ENCODE peak calls at places on chromosome 3, in seven cellular contexts. J, L, E, B, T, U and O are unnamed samples.

GRCh38 chr3:119073258-119074001 is 38.8 kb upstream of the IGSF11 start:
- DNase-seq in J (no peak), L (no peak), E (no peak), B (no peak), T (no peak), U (no peak), O (no peak)

GRCh38 chr3:48504051-48504946 is at the start of gene SHISA5:
- DNase-seq in J (peak; percentile 82), L (peak; percentile 42), E (peak; percentile 61), B (peak; percentile 13), T (peak; percentile 71), U (peak; percentile 30), O (peak; percentile 60)

GRCh38 chr3:4376499-4376898 is 73.3 kb downstream of the SETMAR start:
- DNase-seq in J (peak; percentile 9), L (no peak), E (no peak), B (no peak), T (peak; percentile 51), U (no peak), O (no peak)

GRCh38 chr3:112653881-112654300 is 12.9 kb upstream of the CCDC80 start:
- DNase-seq in J (peak; percentile 93), L (no peak), E (no peak), B (no peak), T (peak; percentile 93), U (no peak), O (no peak)

GRCh38 chr3:62587579-62588031 is 214.3 kb upstream of the FEZF2 start:
- DNase-seq in J (peak; percentile 58), L (no peak), E (no peak), B (no peak), T (peak; percentile 100), U (no peak), O (no peak)

GRCh38 chr3:87350367-87351199 is 74.2 kb upstream of the POU1F1 start:
- DNase-seq in J (peak; percentile 71), L (peak; percentile 50), E (peak; percentile 55), B (no peak), T (peak; percentile 49), U (no peak), O (peak; percentile 77)

GRCh38 chr3:46312996-46313395 is 40.9 kb upstream of the CCR2 start:
- DNase-seq in J (peak; percentile 28), L (no peak), E (no peak), B (no peak), T (peak; percentile 45), U (no peak), O (peak; percentile 78)

GRCh38 chr3:183158552-183159006 is 4.0 kb downstream of the LAMP3 start:
- DNase-seq in J (no peak), L (no peak), E (peak; percentile 75), B (peak; percentile 13), T (peak; percentile 69), U (no peak), O (peak; percentile 3)

GRCh38 chr3:129021140-129021551 is 20.0 kb downstream of the EFCC1 start:
- DNase-seq in J (peak; percentile 41), L (no peak), E (no peak), B (no peak), T (peak; percentile 52), U (no peak), O (no peak)

GRCh38 chr3:24264748-24265158 is 229.9 kb downstream of the THRB start:
- DNase-seq in J (peak; percentile 65), L (peak; percentile 43), E (peak; percentile 62), B (no peak), T (peak; percentile 65), U (no peak), O (peak; percentile 73)

GRCh38 chr3:150078983-150079739 is 108.5 kb upstream of the PFN2 start:
- DNase-seq in J (peak; percentile 87), L (peak; percentile 43), E (no peak), B (no peak), T (peak; percentile 93), U (no peak), O (no peak)

GRCh38 chr3:174223042-174223441 is 636.1 kb upstream of the NAALADL2 start:
- DNase-seq in J (peak; percentile 5), L (no peak), E (no peak), B (no peak), T (no peak), U (no peak), O (no peak)

GRCh38 chr3:25429441-25429907 is 1.4 kb downstream of the RARB start:
- DNase-seq in J (peak; percentile 16), L (no peak), E (no peak), B (no peak), T (no peak), U (no peak), O (no peak)

GRCh38 chr3:187770224-187770623 is 25.0 kb upstream of the BCL6 start:
- DNase-seq in J (no peak), L (peak; percentile 66), E (no peak), B (no peak), T (no peak), U (no peak), O (no peak)

GRCh38 chr3:15110201-15110600 is 11.3 kb upstream of the RBSN start:
- DNase-seq in J (no peak), L (no peak), E (no peak), B (no peak), T (peak; percentile 25), U (no peak), O (no peak)

GRCh38 chr3:45269952-45270351 is 43.9 kb upstream of the TMEM158 start:
- DNase-seq in J (no peak), L (no peak), E (peak; percentile 3), B (no peak), T (peak; percentile 23), U (no peak), O (peak; percentile 34)

GRCh38 chr3:72439321-72440183 is 408.7 kb downstream of the SHQ1 start:
- DNase-seq in J (no peak), L (no peak), E (no peak), B (no peak), T (no peak), U (no peak), O (no peak)

GRCh38 chr3:35965908-35966307 is 326.6 kb downstream of the ARPP21 start:
- DNase-seq in J (peak; percentile 81), L (peak; percentile 43), E (peak; percentile 53), B (no peak), T (peak; percentile 55), U (no peak), O (peak; percentile 65)

GRCh38 chr3:132721479-132722164 is 587 bp downstream of the NPHP3 start:
- DNase-seq in J (peak; percentile 60), L (peak; percentile 71), E (peak; percentile 86), B (no peak), T (peak; percentile 62), U (no peak), O (peak; percentile 77)

GRCh38 chr3:129081503-129081902 is 20.9 kb downstream of the GP9 start:
- DNase-seq in J (no peak), L (no peak), E (no peak), B (no peak), T (no peak), U (no peak), O (no peak)

GRCh38 chr3:160448845-160449659 is 534 bp downstream of the TRIM59 start:
- DNase-seq in J (peak; percentile 46), L (peak; percentile 81), E (no peak), B (no peak), T (peak; percentile 51), U (no peak), O (peak; percentile 59)

GRCh38 chr3:134308350-134308891 is 57.8 kb upstream of the RYK start:
- DNase-seq in J (peak; percentile 97), L (peak; percentile 74), E (peak; percentile 93), B (peak; percentile 21), T (peak; percentile 85), U (peak; percentile 57), O (peak; percentile 82)

GRCh38 chr3:137012097-137012501 is 54.3 kb downstream of the IL20RB start:
- DNase-seq in J (peak; percentile 55), L (no peak), E (peak; percentile 37), B (no peak), T (peak; percentile 83), U (no peak), O (no peak)

GRCh38 chr3:58052373-58053273 is 44.4 kb downstream of the FLNB start:
- DNase-seq in J (peak; percentile 98), L (no peak), E (peak; percentile 75), B (no peak), T (peak; percentile 97), U (no peak), O (peak; percentile 90)

GRCh38 chr3:57890874-57891273 is 117.3 kb upstream of the FLNB start:
- DNase-seq in J (peak; percentile 36), L (no peak), E (no peak), B (no peak), T (no peak), U (no peak), O (no peak)

GRCh38 chr3:70981252-70981933 is 602.1 kb downstream of the FOXP1 start:
- DNase-seq in J (no peak), L (no peak), E (peak; percentile 53), B (no peak), T (no peak), U (no peak), O (no peak)

GRCh38 chr3:196537319-196537984 is 22.3 kb upstream of the SMCO1 start:
- DNase-seq in J (peak; percentile 40), L (peak; percentile 39), E (peak; percentile 13), B (no peak), T (peak; percentile 36), U (peak; percentile 33), O (peak; percentile 34)